ENCODE peak calls at places on chromosomes 16 and 17, in eight cellular contexts. G, Z, M, T, H, Q, L and B are unnamed samples.
A peak's percentile ranks its signal among the peaks of the same experiment; 100 is the strongest.

GRCh38 chr17:48456584-48456983 is 26.6 kb upstream of the SKAP1 start:
- DNase-seq in M (no peak), Z (no peak), L (no peak), Q (no peak), G (no peak), T (no peak), H (no peak), B (peak; percentile 88)

GRCh38 chr17:75124819-75125162 is 6.8 kb downstream of the NT5C start:
- DNase-seq in Z (no peak), G (no peak), Q (no peak), T (no peak), H (no peak), L (no peak), M (no peak), B (no peak)

GRCh38 chr17:57493171-57493570 is 236.8 kb downstream of the MSI2 start:
- DNase-seq in G (no peak), M (no peak), H (no peak), Z (no peak), T (no peak), L (no peak), Q (no peak), B (no peak)

GRCh38 chr17:73304971-73305786 is 6.6 kb downstream of the CDC42EP4 start:
- DNase-seq in H (peak; percentile 70), T (no peak), G (peak; percentile 73), M (peak; percentile 71), Q (no peak), Z (peak; percentile 35), L (no peak), B (peak; percentile 85)

GRCh38 chr17:64103751-64104364 is 26.1 kb downstream of the ERN1 start:
- DNase-seq in L (no peak), Z (no peak), H (peak; percentile 66), G (no peak), Q (no peak), T (no peak), M (no peak), B (no peak)

GRCh38 chr17:31754239-31754945 is 104.7 kb downstream of the COPRS start:
- DNase-seq in H (peak; percentile 90), M (no peak), L (no peak), G (no peak), T (no peak), Q (no peak), Z (no peak), B (peak; percentile 28)

GRCh38 chr16:51374346-51374745 is 223.3 kb upstream of the SALL1 start:
- DNase-seq in Z (no peak), M (no peak), H (peak; percentile 75), T (no peak), Q (no peak), G (no peak), L (no peak), B (no peak)

GRCh38 chr17:21263351-21263750 is 10.1 kb upstream of the NATD1 start:
- DNase-seq in M (no peak), H (no peak), T (no peak), Q (no peak), Z (no peak), G (no peak), L (no peak), B (no peak)

GRCh38 chr16:21277927-21278706 is at the start of gene CRYM:
- DNase-seq in H (peak; percentile 12), G (peak; percentile 43), Z (peak; percentile 72), L (peak; percentile 15), M (peak; percentile 82), Q (peak; percentile 9), T (peak; percentile 3), B (peak; percentile 85)

GRCh38 chr17:17098426-17099035 is 56.3 kb downstream of the MPRIP start:
- DNase-seq in L (no peak), Q (no peak), M (no peak), H (no peak), T (no peak), Z (no peak), G (peak; percentile 47), B (peak; percentile 49)

GRCh38 chr17:80724723-80725388 is 180.2 kb downstream of the RPTOR start:
- DNase-seq in Z (no peak), H (peak; percentile 81), Q (no peak), L (no peak), T (no peak), M (peak; percentile 31), G (no peak), B (peak; percentile 45)

GRCh38 chr16:80144191-80144590 is 396.6 kb upstream of the DYNLRB2 start:
- DNase-seq in Q (no peak), H (no peak), T (no peak), G (no peak), L (no peak), M (no peak), Z (peak; percentile 72), B (no peak)

GRCh38 chr17:17672453-17673368 is 8.5 kb upstream of the RAI1 start:
- DNase-seq in Q (no peak), H (no peak), G (no peak), T (no peak), L (no peak), M (no peak), Z (no peak), B (no peak)

GRCh38 chr17:75077490-75078096 is 10.2 kb upstream of the SLC16A5 start:
- DNase-seq in L (no peak), H (no peak), G (peak; percentile 70), M (no peak), Z (no peak), T (peak; percentile 16), Q (peak; percentile 24), B (peak; percentile 54)

GRCh38 chr16:10584956-10585561 is 4.7 kb upstream of the EMP2 start:
- DNase-seq in M (no peak), H (peak; percentile 4), Z (no peak), Q (no peak), T (no peak), G (no peak), L (no peak), B (no peak)

GRCh38 chr16:53085539-53086450 is 31.0 kb downstream of the CHD9 start:
- DNase-seq in H (no peak), Q (no peak), T (no peak), Z (no peak), L (no peak), M (no peak), G (peak; percentile 57), B (peak; percentile 72)

GRCh38 chr16:1108299-1109252 is 12.5 kb upstream of the C1QTNF8 start:
- DNase-seq in L (no peak), Q (no peak), H (no peak), T (no peak), Z (no peak), G (peak; percentile 57), M (no peak), B (no peak)

GRCh38 chr16:62711797-62712196 is 675.6 kb upstream of the CDH8 start:
- DNase-seq in G (no peak), Z (no peak), Q (no peak), T (no peak), H (no peak), M (no peak), L (no peak), B (no peak)

GRCh38 chr17:27558842-27559505 is 72.0 kb upstream of the LGALS9 start:
- DNase-seq in L (no peak), Z (no peak), Q (no peak), T (no peak), G (no peak), M (no peak), H (no peak), B (peak; percentile 69)

GRCh38 chr17:73536700-73537680 is 107.3 kb downstream of the SDK2 start:
- DNase-seq in T (no peak), H (no peak), Q (no peak), Z (no peak), L (no peak), G (no peak), M (no peak), B (no peak)

GRCh38 chr16:12016166-12016947 is 39.8 kb downstream of the SNX29 start:
- DNase-seq in G (no peak), H (no peak), M (no peak), T (no peak), L (no peak), Q (no peak), Z (no peak), B (no peak)

GRCh38 chr17:21174719-21175118 is 39.2 kb downstream of the TMEM11 start:
- DNase-seq in L (no peak), Z (no peak), T (no peak), H (peak; percentile 20), M (no peak), G (no peak), Q (no peak), B (no peak)

GRCh38 chr16:31568577-31569359 is 41.1 kb downstream of the AHSP start:
- DNase-seq in Z (no peak), T (no peak), L (no peak), G (no peak), H (no peak), M (no peak), Q (no peak), B (no peak)

GRCh38 chr17:81487487-81488275 is 24.9 kb downstream of the ACTG1 start:
- DNase-seq in Z (peak; percentile 54), Q (peak; percentile 76), M (peak; percentile 98), L (peak; percentile 76), G (peak; percentile 67), T (peak; percentile 68), H (no peak), B (peak; percentile 91)

GRCh38 chr17:70437656-70438055 is 268.3 kb downstream of the KCNJ2 start:
- DNase-seq in M (no peak), L (no peak), H (no peak), Z (no peak), Q (no peak), T (no peak), G (no peak), B (no peak)